ENCODE peak calls at places on chromosome X, in five cellular contexts. One of them, this sample, is unnamed.

GRCh38 chrX:74514384-74514783 is 93.1 kb downstream of the SLC16A2 start:
- DNase-seq in T47D: no peak
- DNase-seq in hypothalamus: no peak
- DNase-seq in CD8-positive, alpha-beta T cell: no peak
- DNase-seq in OCI-LY7: no peak
- DNase-seq in this sample: no peak

GRCh38 chrX:103098488-103098887 is 5.5 kb upstream of the NXF3 start:
- DNase-seq in T47D: no peak
- DNase-seq in hypothalamus: no peak
- DNase-seq in CD8-positive, alpha-beta T cell: no peak
- DNase-seq in OCI-LY7: no peak
- DNase-seq in this sample: no peak

GRCh38 chrX:153336128-153336894 is 2.4 kb downstream of the ZNF275 start:
- DNase-seq in T47D: no peak
- DNase-seq in hypothalamus: no peak
- DNase-seq in CD8-positive, alpha-beta T cell: no peak
- DNase-seq in OCI-LY7: peak
- DNase-seq in this sample: peak

GRCh38 chrX:107755721-107756120 is 19.9 kb downstream of the TSC22D3 start:
- DNase-seq in T47D: no peak
- DNase-seq in hypothalamus: no peak
- DNase-seq in CD8-positive, alpha-beta T cell: no peak
- DNase-seq in OCI-LY7: no peak
- DNase-seq in this sample: no peak

GRCh38 chrX:4110964-4111363 is 397.5 kb upstream of the PRKX start:
- DNase-seq in T47D: no peak
- DNase-seq in hypothalamus: no peak
- DNase-seq in CD8-positive, alpha-beta T cell: no peak
- DNase-seq in OCI-LY7: no peak
- DNase-seq in this sample: no peak

GRCh38 chrX:8879750-8880149 is 78.6 kb upstream of the FAM9A start:
- DNase-seq in T47D: no peak
- DNase-seq in hypothalamus: no peak
- DNase-seq in CD8-positive, alpha-beta T cell: peak
- DNase-seq in OCI-LY7: peak
- DNase-seq in this sample: peak

GRCh38 chrX:83511208-83511607 is 3.1 kb downstream of the POU3F4 start:
- DNase-seq in T47D: no peak
- DNase-seq in hypothalamus: peak
- DNase-seq in CD8-positive, alpha-beta T cell: no peak
- DNase-seq in OCI-LY7: no peak
- DNase-seq in this sample: no peak

GRCh38 chrX:18426004-18426320 is 554 bp downstream of the CDKL5 start:
- DNase-seq in T47D: no peak
- DNase-seq in hypothalamus: no peak
- DNase-seq in CD8-positive, alpha-beta T cell: no peak
- DNase-seq in OCI-LY7: no peak
- DNase-seq in this sample: no peak

GRCh38 chrX:17968367-17968766 is 107.3 kb upstream of the RAI2 start:
- DNase-seq in T47D: no peak
- DNase-seq in hypothalamus: no peak
- DNase-seq in CD8-positive, alpha-beta T cell: no peak
- DNase-seq in OCI-LY7: no peak
- DNase-seq in this sample: no peak

GRCh38 chrX:112051546-112051945 is 31.0 kb downstream of the TRPC5 start:
- DNase-seq in T47D: no peak
- DNase-seq in hypothalamus: no peak
- DNase-seq in CD8-positive, alpha-beta T cell: no peak
- DNase-seq in OCI-LY7: no peak
- DNase-seq in this sample: no peak

GRCh38 chrX:110180176-110180927 is 137.5 kb downstream of the AMMECR1 start:
- DNase-seq in T47D: no peak
- DNase-seq in hypothalamus: no peak
- DNase-seq in CD8-positive, alpha-beta T cell: no peak
- DNase-seq in OCI-LY7: no peak
- DNase-seq in this sample: peak

GRCh38 chrX:30613736-30614135 is 36.2 kb upstream of the TASL start:
- DNase-seq in T47D: no peak
- DNase-seq in hypothalamus: no peak
- DNase-seq in CD8-positive, alpha-beta T cell: no peak
- DNase-seq in OCI-LY7: no peak
- DNase-seq in this sample: no peak

GRCh38 chrX:134542485-134542884 is 82.5 kb downstream of the HPRT1 start:
- DNase-seq in T47D: no peak
- DNase-seq in hypothalamus: no peak
- DNase-seq in CD8-positive, alpha-beta T cell: no peak
- DNase-seq in OCI-LY7: peak
- DNase-seq in this sample: peak

GRCh38 chrX:51697397-51697796 is 12.9 kb upstream of the CENPVL1 start:
- DNase-seq in T47D: no peak
- DNase-seq in hypothalamus: no peak
- DNase-seq in CD8-positive, alpha-beta T cell: no peak
- DNase-seq in OCI-LY7: no peak
- DNase-seq in this sample: no peak

GRCh38 chrX:8867454-8867853 is 66.3 kb upstream of the FAM9A start:
- DNase-seq in T47D: no peak
- DNase-seq in hypothalamus: no peak
- DNase-seq in CD8-positive, alpha-beta T cell: no peak
- DNase-seq in OCI-LY7: no peak
- DNase-seq in this sample: no peak

GRCh38 chrX:152907084-152907651 is 9.3 kb downstream of the ZNF185 start:
- DNase-seq in T47D: no peak
- DNase-seq in hypothalamus: peak
- DNase-seq in CD8-positive, alpha-beta T cell: no peak
- DNase-seq in OCI-LY7: no peak
- DNase-seq in this sample: no peak

GRCh38 chrX:29215251-29215650 is 628.0 kb downstream of the IL1RAPL1 start:
- DNase-seq in T47D: no peak
- DNase-seq in hypothalamus: no peak
- DNase-seq in CD8-positive, alpha-beta T cell: no peak
- DNase-seq in OCI-LY7: no peak
- DNase-seq in this sample: peak

GRCh38 chrX:63652086-63652775 is 132.8 kb downstream of the ARHGEF9 start:
- DNase-seq in T47D: no peak
- DNase-seq in hypothalamus: no peak
- DNase-seq in CD8-positive, alpha-beta T cell: no peak
- DNase-seq in OCI-LY7: no peak
- DNase-seq in this sample: no peak

GRCh38 chrX:110394653-110395052 is 36.0 kb downstream of the RTL9 start:
- DNase-seq in T47D: no peak
- DNase-seq in hypothalamus: no peak
- DNase-seq in CD8-positive, alpha-beta T cell: no peak
- DNase-seq in OCI-LY7: no peak
- DNase-seq in this sample: peak

GRCh38 chrX:69674891-69675290 is 59.0 kb downstream of the EDA start:
- DNase-seq in T47D: no peak
- DNase-seq in hypothalamus: no peak
- DNase-seq in CD8-positive, alpha-beta T cell: no peak
- DNase-seq in OCI-LY7: no peak
- DNase-seq in this sample: no peak

GRCh38 chrX:11619426-11619825 is 46.3 kb downstream of the ARHGAP6 start:
- DNase-seq in T47D: no peak
- DNase-seq in hypothalamus: no peak
- DNase-seq in CD8-positive, alpha-beta T cell: no peak
- DNase-seq in OCI-LY7: no peak
- DNase-seq in this sample: peak

GRCh38 chrX:20547649-20548051 is 280.9 kb upstream of the RPS6KA3 start:
- DNase-seq in T47D: no peak
- DNase-seq in hypothalamus: no peak
- DNase-seq in CD8-positive, alpha-beta T cell: no peak
- DNase-seq in OCI-LY7: no peak
- DNase-seq in this sample: peak

GRCh38 chrX:136193771-136194170 is 46.4 kb downstream of the FHL1 start:
- DNase-seq in T47D: no peak
- DNase-seq in hypothalamus: no peak
- DNase-seq in CD8-positive, alpha-beta T cell: no peak
- DNase-seq in OCI-LY7: no peak
- DNase-seq in this sample: no peak

GRCh38 chrX:38320819-38321218 is 6.5 kb downstream of the RPGR start:
- DNase-seq in T47D: no peak
- DNase-seq in hypothalamus: no peak
- DNase-seq in CD8-positive, alpha-beta T cell: no peak
- DNase-seq in OCI-LY7: no peak
- DNase-seq in this sample: no peak

GRCh38 chrX:45743906-45744625 is 543.4 kb upstream of the DIPK2B start:
- DNase-seq in T47D: no peak
- DNase-seq in hypothalamus: no peak
- DNase-seq in CD8-positive, alpha-beta T cell: no peak
- DNase-seq in OCI-LY7: no peak
- DNase-seq in this sample: no peak

GRCh38 chrX:15848576-15848975 is 6.0 kb downstream of the AP1S2 start:
- DNase-seq in T47D: no peak
- DNase-seq in hypothalamus: no peak
- DNase-seq in CD8-positive, alpha-beta T cell: no peak
- DNase-seq in OCI-LY7: no peak
- DNase-seq in this sample: no peak

GRCh38 chrX:135396566-135396965 is 25.2 kb upstream of the SMIM10L2A start:
- DNase-seq in T47D: no peak
- DNase-seq in hypothalamus: no peak
- DNase-seq in CD8-positive, alpha-beta T cell: no peak
- DNase-seq in OCI-LY7: no peak
- DNase-seq in this sample: no peak

GRCh38 chrX:139026406-139027200 is 315.1 kb upstream of the FGF13 start:
- DNase-seq in T47D: no peak
- DNase-seq in hypothalamus: no peak
- DNase-seq in CD8-positive, alpha-beta T cell: no peak
- DNase-seq in OCI-LY7: no peak
- DNase-seq in this sample: peak

GRCh38 chrX:50941638-50942037 is 31.1 kb downstream of the BMP15 start:
- DNase-seq in T47D: no peak
- DNase-seq in hypothalamus: peak
- DNase-seq in CD8-positive, alpha-beta T cell: no peak
- DNase-seq in OCI-LY7: peak
- DNase-seq in this sample: peak

GRCh38 chrX:3184176-3184930 is 143.1 kb downstream of the ARSF start:
- DNase-seq in T47D: no peak
- DNase-seq in hypothalamus: no peak
- DNase-seq in CD8-positive, alpha-beta T cell: no peak
- DNase-seq in OCI-LY7: no peak
- DNase-seq in this sample: no peak

GRCh38 chrX:154411981-154412340 is 622 bp downstream of the TAFAZZIN start:
- DNase-seq in T47D: peak
- DNase-seq in hypothalamus: peak
- DNase-seq in CD8-positive, alpha-beta T cell: no peak
- DNase-seq in OCI-LY7: peak
- DNase-seq in this sample: peak

GRCh38 chrX:125711103-125711502 is 391.4 kb downstream of the TEX13C start:
- DNase-seq in T47D: no peak
- DNase-seq in hypothalamus: no peak
- DNase-seq in CD8-positive, alpha-beta T cell: no peak
- DNase-seq in OCI-LY7: no peak
- DNase-seq in this sample: no peak

GRCh38 chrX:152988536-152989291 is 5.2 kb downstream of the PNMA5 start:
- DNase-seq in T47D: no peak
- DNase-seq in hypothalamus: no peak
- DNase-seq in CD8-positive, alpha-beta T cell: no peak
- DNase-seq in OCI-LY7: peak
- DNase-seq in this sample: no peak

GRCh38 chrX:8738588-8739189 is 6.8 kb upstream of the ANOS1 start:
- DNase-seq in T47D: no peak
- DNase-seq in hypothalamus: peak
- DNase-seq in CD8-positive, alpha-beta T cell: no peak
- DNase-seq in OCI-LY7: peak
- DNase-seq in this sample: peak

This sample was measured in epithelial cell of esophagus.